ENCODE peak calls at places on chromosomes 11 and 22, in six cellular contexts. P, Q, F, Z, G and C are unnamed samples.

GRCh38 chr22:46652930-46653331 is 32.7 kb downstream of the GRAMD4 start:
- DNase-seq in P (no peak), Q (peak), F (peak), Z (no peak), G (no peak), C (no peak)

GRCh38 chr11:15805726-15806125 is 550.6 kb downstream of the SOX6 start:
- DNase-seq in P (no peak), Q (no peak), F (no peak), Z (no peak), G (no peak), C (no peak)

GRCh38 chr22:49923445-49923844 is 5.0 kb downstream of the CRELD2 start:
- DNase-seq in P (no peak), Q (no peak), F (no peak), Z (no peak), G (no peak), C (no peak)

GRCh38 chr22:37126882-37127281 is 17.4 kb upstream of the TMPRSS6 start:
- DNase-seq in P (no peak), Q (no peak), F (no peak), Z (no peak), G (peak), C (no peak)

GRCh38 chr22:25774575-25775026 is 32.6 kb downstream of the MYO18B start:
- DNase-seq in P (no peak), Q (no peak), F (no peak), Z (no peak), G (no peak), C (no peak)

GRCh38 chr11:16408619-16409018 is 52.3 kb upstream of the SOX6 start:
- DNase-seq in P (no peak), Q (no peak), F (no peak), Z (no peak), G (no peak), C (no peak)

GRCh38 chr22:50002791-50003190 is 9.8 kb downstream of the IL17REL start:
- DNase-seq in P (no peak), Q (no peak), F (peak), Z (no peak), G (peak), C (no peak)

GRCh38 chr11:60204922-60205321 is 22.0 kb upstream of the MS4A6A start:
- DNase-seq in P (no peak), Q (no peak), F (no peak), Z (no peak), G (no peak), C (no peak)

GRCh38 chr11:44917741-44918140 is 32.9 kb downstream of the TP53I11 start:
- DNase-seq in P (no peak), Q (no peak), F (no peak), Z (no peak), G (no peak), C (no peak)

GRCh38 chr22:50524664-50525103 is 714 bp downstream of the SCO2 start:
- DNase-seq in P (no peak), Q (peak), F (no peak), Z (peak), G (peak), C (no peak)

GRCh38 chr11:127395034-127395433 is 394.5 kb upstream of the KIRREL3 start:
- DNase-seq in P (no peak), Q (no peak), F (no peak), Z (no peak), G (no peak), C (no peak)

GRCh38 chr11:103862049-103862826 is 174.2 kb upstream of the DDI1 start:
- DNase-seq in P (no peak), Q (no peak), F (no peak), Z (no peak), G (no peak), C (no peak)

GRCh38 chr11:976431-977160 is 50.9 kb downstream of the AP2A2 start:
- DNase-seq in P (no peak), Q (no peak), F (no peak), Z (no peak), G (no peak), C (no peak)

GRCh38 chr11:108788565-108789199 is 123.8 kb downstream of the DDX10 start:
- DNase-seq in P (no peak), Q (no peak), F (peak), Z (no peak), G (peak), C (no peak)

GRCh38 chr22:40044870-40045834 is 50.4 kb downstream of the FAM83F start:
- DNase-seq in P (no peak), Q (peak), F (peak), Z (peak), G (peak), C (no peak)

GRCh38 chr11:71488086-71488967 is 35.3 kb downstream of the NADSYN1 start:
- DNase-seq in P (no peak), Q (no peak), F (peak), Z (no peak), G (peak), C (peak)

GRCh38 chr11:60164550-60165075 is 18.3 kb downstream of the MS4A6A start:
- DNase-seq in P (no peak), Q (no peak), F (no peak), Z (no peak), G (no peak), C (no peak)

GRCh38 chr11:17563961-17564686 is 17.1 kb downstream of the OTOG start:
- DNase-seq in P (no peak), Q (no peak), F (no peak), Z (peak), G (no peak), C (no peak)

GRCh38 chr22:24736526-24737050 is 37.9 kb downstream of the PIWIL3 start:
- DNase-seq in P (no peak), Q (no peak), F (no peak), Z (no peak), G (no peak), C (no peak)

GRCh38 chr22:39839917-39840510 is 53.5 kb downstream of the ENTHD1 start:
- DNase-seq in P (no peak), Q (no peak), F (no peak), Z (no peak), G (no peak), C (no peak)

GRCh38 chr11:134466035-134466908 is 54.2 kb upstream of the B3GAT1 start:
- DNase-seq in P (no peak), Q (no peak), F (no peak), Z (peak), G (no peak), C (no peak)

GRCh38 chr11:94658888-94659287 is 91.7 kb downstream of the PIWIL4 start:
- DNase-seq in P (no peak), Q (no peak), F (no peak), Z (no peak), G (no peak), C (no peak)

GRCh38 chr11:91926967-91927366 is 297.7 kb upstream of the FAT3 start:
- DNase-seq in P (no peak), Q (peak), F (no peak), Z (peak), G (no peak), C (no peak)

GRCh38 chr11:121291896-121292502 is 572 bp upstream of the SC5D start:
- DNase-seq in P (no peak), Q (no peak), F (no peak), Z (no peak), G (no peak), C (no peak)

GRCh38 chr11:1534682-1535081 is 37.4 kb downstream of the DUSP8 start:
- DNase-seq in P (no peak), Q (no peak), F (peak), Z (no peak), G (peak), C (no peak)

GRCh38 chr11:122779047-122779629 is 59.2 kb upstream of the CRTAM start:
- DNase-seq in P (no peak), Q (no peak), F (peak), Z (no peak), G (no peak), C (no peak)

GRCh38 chr11:108562746-108563581 is 30.6 kb downstream of the EXPH5 start:
- DNase-seq in P (no peak), Q (no peak), F (peak), Z (no peak), G (peak), C (no peak)

GRCh38 chr11:69644071-69644961 is 3.4 kb downstream of the CCND1 start:
- DNase-seq in P (peak), Q (peak), F (peak), Z (peak), G (peak), C (peak)